ENCODE peak calls at places on chromosomes 12 and 14, in six cellular contexts. A is A549, C is SK-N-SH, E is HepG2, I is GM12878, S is K562. Q is an unnamed sample.

GRCh38 chr14:54803396-54803795 is 99.2 kb downstream of the GCH1 start:
- DNase-seq in E (no peak), S (no peak), I (no peak), A (no peak), C (no peak), Q (no peak)

GRCh38 chr14:90599748-90600507 is 203.1 kb downstream of the CALM1 start:
- DNase-seq in I (no peak), C (no peak), A (no peak), S (no peak), E (peak; percentile 3), Q (no peak)

GRCh38 chr12:67534671-67535070 is 113.9 kb upstream of the DYRK2 start:
- DNase-seq in E (no peak), I (no peak), S (no peak), C (no peak), A (peak; percentile 20), Q (no peak)

GRCh38 chr14:78633747-78634146 is 463.6 kb downstream of the NRXN3 start:
- DNase-seq in S (no peak), I (no peak), C (no peak), A (no peak), E (no peak), Q (no peak)

GRCh38 chr14:81323621-81324400 is 76.3 kb downstream of the STON2 start:
- DNase-seq in I (no peak), E (no peak), A (peak; percentile 69), S (peak; percentile 20), C (no peak), Q (peak; percentile 29)

GRCh38 chr12:49942921-49943662 is 7.4 kb upstream of the AQP2 start:
- DNase-seq in C (no peak), I (no peak), E (no peak), S (no peak), A (no peak), Q (no peak)

GRCh38 chr12:57368349-57369095 is 62.3 kb downstream of the R3HDM2 start:
- DNase-seq in I (no peak), C (no peak), E (peak; percentile 90), S (no peak), A (peak; percentile 70), Q (no peak)

GRCh38 chr12:7142057-7142644 is 12.0 kb downstream of the CLSTN3 start:
- DNase-seq in A (peak; percentile 87), S (peak; percentile 60), I (no peak), C (peak; percentile 66), E (peak; percentile 41), Q (no peak)

GRCh38 chr14:100067971-100068959 is 3.0 kb downstream of the EVL start:
- DNase-seq in C (no peak), E (no peak), A (no peak), S (peak; percentile 78), I (peak; percentile 89), Q (no peak)

GRCh38 chr14:75371297-75371696 is 56.5 kb upstream of the JDP2 start:
- DNase-seq in I (no peak), E (no peak), S (no peak), A (no peak), C (no peak), Q (no peak)

GRCh38 chr12:43957732-43958131 is 121.9 kb downstream of the TMEM117 start:
- DNase-seq in I (peak; percentile 28), C (peak; percentile 52), S (peak; percentile 17), A (peak; percentile 21), E (peak; percentile 49), Q (no peak)

GRCh38 chr12:103955811-103956514 is 9.7 kb upstream of the TDG start:
- DNase-seq in E (no peak), C (peak; percentile 18), S (no peak), A (no peak), I (no peak), Q (no peak)

GRCh38 chr14:69059658-69060648 is 80.9 kb upstream of the ACTN1 start:
- DNase-seq in C (no peak), S (no peak), I (no peak), E (no peak), A (peak; percentile 67), Q (no peak)

GRCh38 chr12:53939141-53940108 is 794 bp downstream of the HOXC13 start:
- DNase-seq in C (peak; percentile 35), E (peak; percentile 24), A (peak; percentile 36), S (no peak), I (no peak), Q (no peak)

GRCh38 chr12:46857486-46857885 is 31.7 kb upstream of the SLC38A4 start:
- DNase-seq in A (no peak), E (no peak), C (no peak), S (no peak), I (no peak), Q (no peak)

GRCh38 chr12:115897718-115898117 is 379.8 kb downstream of the MED13L start:
- DNase-seq in S (no peak), C (no peak), A (no peak), I (no peak), E (no peak), Q (no peak)

GRCh38 chr14:89455412-89455811 is 38.4 kb upstream of the FOXN3 start:
- DNase-seq in E (no peak), I (no peak), S (no peak), A (no peak), C (peak; percentile 25), Q (no peak)

GRCh38 chr14:72024043-72024407 is 91.8 kb downstream of the RGS6 start:
- DNase-seq in S (peak; percentile 9), A (no peak), E (peak; percentile 24), I (peak; percentile 43), C (peak; percentile 2), Q (peak; percentile 60)

GRCh38 chr12:110304061-110304551 is 23.1 kb downstream of the ATP2A2 start:
- DNase-seq in S (no peak), E (no peak), C (no peak), A (no peak), I (no peak), Q (no peak)

GRCh38 chr14:91884664-91885063 is 17.3 kb upstream of the TC2N start:
- DNase-seq in S (no peak), A (no peak), C (no peak), I (no peak), E (no peak), Q (no peak)

GRCh38 chr14:76615331-76615730 is 145.9 kb upstream of the VASH1 start:
- DNase-seq in A (no peak), I (no peak), C (no peak), S (no peak), E (no peak), Q (no peak)

GRCh38 chr12:122855985-122856831 is 21.0 kb downstream of the HIP1R start:
- DNase-seq in C (peak; percentile 41), I (no peak), A (no peak), E (no peak), S (no peak), Q (no peak)

GRCh38 chr12:121005346-121005815 is 10.9 kb downstream of the C12orf43 start:
- DNase-seq in E (peak; percentile 59), S (peak; percentile 61), A (no peak), C (peak; percentile 70), I (no peak), Q (peak; percentile 87)
- TF ChIP-seq CHD2 in E (no peak), S (no peak), A (no peak), C (no peak), I (no peak), Q (no peak)

DNA sequence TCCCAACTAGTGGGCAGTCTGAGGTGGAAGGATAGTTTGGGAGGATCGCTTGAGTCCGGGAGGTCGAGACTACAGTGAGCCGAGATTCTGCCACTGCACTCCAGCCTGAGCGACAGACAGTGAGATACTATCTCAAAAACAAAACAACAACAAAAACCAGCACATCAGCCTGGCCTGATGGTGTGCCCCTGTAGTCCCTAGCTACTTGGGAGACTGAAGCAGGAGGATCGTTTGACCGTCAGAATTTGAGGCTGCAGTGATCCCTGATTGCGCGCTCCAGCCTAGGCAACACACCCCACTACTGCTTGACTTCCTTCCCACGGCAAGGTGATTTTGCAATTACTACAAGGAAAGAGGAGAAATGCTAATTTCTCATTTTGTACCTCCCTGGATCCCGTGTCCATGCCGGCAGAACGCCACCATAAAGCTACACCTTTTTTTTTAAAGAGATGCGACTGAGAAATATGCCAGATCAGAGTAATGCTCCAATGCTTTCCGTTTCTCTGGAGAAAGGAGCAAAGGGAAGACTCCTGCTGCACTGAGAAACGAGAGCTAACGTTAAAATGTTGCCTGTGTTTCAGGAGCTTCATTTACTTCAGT is 665 bp upstream of the SCFD1 start:
- DNase-seq in A (no peak), I (no peak), C (peak; percentile 17), E (peak; percentile 36), S (peak; percentile 6), Q (no peak)
- TF ChIP-seq CHD2 in A (no peak), I (no peak), C (no peak), E (no peak), S (no peak), Q (no peak)

GRCh38 chr14:53249059-53249458 is 95.9 kb upstream of the DDHD1 start:
- DNase-seq in A (no peak), C (no peak), I (no peak), E (no peak), S (no peak), Q (no peak)
- TF ChIP-seq CHD2 in A (no peak), C (no peak), I (no peak), E (no peak), S (no peak), Q (no peak)

GRCh38 chr12:106387847-106388246 is 30.3 kb downstream of the POLR3B start:
- DNase-seq in E (no peak), I (no peak), A (no peak), S (no peak), C (no peak), Q (no peak)

GRCh38 chr12:106392746-106393145 is 35.2 kb downstream of the POLR3B start:
- DNase-seq in I (no peak), C (no peak), A (no peak), E (no peak), S (no peak), Q (no peak)

GRCh38 chr12:106389181-106389580 is 31.6 kb downstream of the POLR3B start:
- DNase-seq in A (no peak), E (no peak), C (no peak), I (no peak), S (no peak), Q (no peak)

DNA sequence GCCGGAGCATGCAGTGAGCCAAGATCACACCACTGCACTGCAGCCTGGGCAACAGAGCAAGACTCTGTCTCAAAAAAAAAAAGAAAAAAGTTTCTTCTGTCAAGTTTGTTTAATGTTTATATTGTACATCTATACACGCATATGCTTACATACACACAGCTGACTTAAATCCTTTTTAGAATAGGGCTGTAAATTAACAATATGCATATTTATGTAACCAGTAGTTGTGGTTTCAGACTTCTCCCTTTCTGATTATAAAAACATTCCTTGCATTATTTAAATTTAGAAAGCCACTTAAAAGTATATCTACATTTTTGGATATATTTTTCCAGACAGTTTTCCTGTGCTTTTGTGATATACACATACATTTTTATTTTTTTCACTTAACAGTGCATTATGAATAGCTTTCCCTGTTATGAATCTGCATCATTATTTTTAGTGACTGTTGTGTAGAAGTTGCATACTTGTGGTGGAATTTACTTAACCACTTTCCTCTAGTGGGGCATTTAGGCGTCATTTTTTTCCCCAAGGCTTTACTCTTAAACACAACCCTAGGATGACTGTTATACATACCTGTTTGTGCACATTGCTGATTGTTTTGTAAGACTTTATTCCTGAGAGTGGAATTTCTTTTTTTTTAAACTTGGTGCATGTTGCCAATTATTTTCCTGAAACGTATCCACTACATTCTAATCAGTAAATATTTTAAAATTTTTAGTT is 29.4 kb downstream of the POLR3B start:
- DNase-seq in A (no peak), I (no peak), E (no peak), S (no peak), C (no peak), Q (no peak)
- TF ChIP-seq CHD2 in A (no peak), I (no peak), E (no peak), S (no peak), C (no peak), Q (no peak)

GRCh38 chr12:98767248-98767647 is 122.2 kb downstream of the APAF1 start:
- DNase-seq in E (no peak), I (no peak), S (no peak), A (no peak), C (no peak), Q (no peak)
- TF ChIP-seq CHD2 in E (no peak), I (no peak), S (no peak), A (no peak), C (no peak), Q (no peak)

GRCh38 chr12:14264316-14264715 is 101.2 kb upstream of the ATF7IP start:
- DNase-seq in A (no peak), S (no peak), E (no peak), I (no peak), C (no peak), Q (no peak)
- TF ChIP-seq CHD2 in A (no peak), S (no peak), E (no peak), I (no peak), C (no peak), Q (no peak)

Q was measured in H1.